ENCODE peak calls at places on chromosome 14, in eight cellular contexts. I is AML-193; N is stimulated activated CD4-positive, alpha-beta T cell treated with anti-CD3 and anti-CD28 coated beads, Interleukin-1b, Interleukin-23, amount 100 ng/mL, for 24 hours; X is endothelial cell; T is spleen; O is NCI-H1105 treated with DMSO at 0.1 percent for 48 hours; V is activated naive CD4-positive, alpha-beta T cell treated with Interleukin-2 at 50 U/mL for 16 hours; S is foreskin fibroblast. J is an unnamed sample.

GRCh38 chr14:96297000-96297399 is 41.0 kb downstream of the BDKRB1 start:
- DNase-seq in S (peak; percentile 32), V (no peak), X (no peak), I (peak; percentile 53), N (no peak), O (peak; percentile 55), T (no peak), J (no peak)

GRCh38 chr14:36952702-36953101 is 219.7 kb downstream of the SLC25A21 start:
- DNase-seq in I (no peak), O (no peak), S (peak; percentile 75), X (no peak), N (no peak), T (no peak), V (no peak), J (no peak)

GRCh38 chr14:106610691-106611090 is 1084.3 kb downstream of the TMEM121 start:
- DNase-seq in T (no peak), O (no peak), I (no peak), S (no peak), N (no peak), V (no peak), X (no peak), J (no peak)

GRCh38 chr14:28761438-28762289 is 4.9 kb upstream of the FOXG1 start:
- DNase-seq in X (no peak), S (no peak), V (no peak), O (no peak), N (no peak), I (no peak), T (no peak), J (no peak)

GRCh38 chr14:92728781-92729364 is 19.6 kb downstream of the LGMN start:
- DNase-seq in S (no peak), N (no peak), V (peak; percentile 38), I (no peak), O (peak; percentile 15), X (no peak), T (no peak), J (peak; percentile 58)

GRCh38 chr14:77059276-77059934 is 30.9 kb upstream of the IRF2BPL start:
- DNase-seq in V (peak; percentile 61), S (peak; percentile 97), I (no peak), T (no peak), O (no peak), X (no peak), N (no peak), J (peak; percentile 88)

GRCh38 chr14:23153891-23154796 is 29.3 kb downstream of the SLC7A8 start:
- DNase-seq in O (no peak), S (peak; percentile 96), T (peak; percentile 85), I (no peak), N (no peak), X (no peak), V (no peak), J (peak; percentile 97)

GRCh38 chr14:60302663-60303062 is 53.6 kb downstream of the PPM1A start:
- DNase-seq in X (no peak), N (no peak), O (no peak), I (no peak), V (no peak), S (no peak), T (no peak), J (no peak)

J was measured in posterior vena cava.